ENCODE peak calls at places on chromosome 18, in five cellular contexts. One of them, this sample, is unnamed.

GRCh38 chr18:2984703-2985261 is 28.2 kb downstream of the LPIN2 start:
- DNase-seq in IMR-90: no peak
- DNase-seq in cardiac muscle cell: no peak
- DNase-seq in B cell: no peak
- DNase-seq in nephron progenitor cell: no peak
- DNase-seq in this sample: no peak

GRCh38 chr18:26549103-26549485 is 741 bp upstream of the KCTD1 start:
- DNase-seq in nephron progenitor cell: peak
- DNase-seq in B cell: no peak
- DNase-seq in IMR-90: peak
- DNase-seq in cardiac muscle cell: peak
- DNase-seq in this sample: peak

GRCh38 chr18:5142131-5142530 is 54.9 kb downstream of the AKAIN1 start:
- DNase-seq in cardiac muscle cell: no peak
- DNase-seq in nephron progenitor cell: no peak
- DNase-seq in IMR-90: no peak
- DNase-seq in B cell: no peak
- DNase-seq in this sample: no peak

GRCh38 chr18:48529796-48530195 is 9.0 kb upstream of the CTIF start:
- DNase-seq in B cell: no peak
- DNase-seq in cardiac muscle cell: peak
- DNase-seq in IMR-90: peak
- DNase-seq in nephron progenitor cell: no peak
- DNase-seq in this sample: peak

GRCh38 chr18:21109936-21110666 is 1.5 kb downstream of the ROCK1 start:
- DNase-seq in nephron progenitor cell: no peak
- DNase-seq in cardiac muscle cell: no peak
- DNase-seq in IMR-90: peak
- DNase-seq in B cell: no peak
- DNase-seq in this sample: no peak

GRCh38 chr18:14124689-14125088 is 7.5 kb downstream of the ZNF519 start:
- DNase-seq in cardiac muscle cell: no peak
- DNase-seq in B cell: no peak
- DNase-seq in nephron progenitor cell: no peak
- DNase-seq in IMR-90: no peak
- DNase-seq in this sample: no peak

GRCh38 chr18:76460482-76460881 is 34.6 kb downstream of the ZNF516 start:
- DNase-seq in cardiac muscle cell: peak
- DNase-seq in IMR-90: peak
- DNase-seq in B cell: no peak
- DNase-seq in nephron progenitor cell: no peak
- DNase-seq in this sample: peak

GRCh38 chr18:58297198-58297597 is 253.2 kb downstream of the NEDD4L start:
- DNase-seq in nephron progenitor cell: no peak
- DNase-seq in B cell: no peak
- DNase-seq in cardiac muscle cell: peak
- DNase-seq in IMR-90: peak
- DNase-seq in this sample: no peak

GRCh38 chr18:11323359-11323819 is 174.0 kb upstream of the PIEZO2 start:
- DNase-seq in cardiac muscle cell: peak
- DNase-seq in B cell: no peak
- DNase-seq in IMR-90: peak
- DNase-seq in nephron progenitor cell: no peak
- DNase-seq in this sample: peak

GRCh38 chr18:63161728-63162195 is 157.8 kb downstream of the BCL2 start:
- DNase-seq in IMR-90: peak
- DNase-seq in nephron progenitor cell: no peak
- DNase-seq in B cell: no peak
- DNase-seq in cardiac muscle cell: peak
- DNase-seq in this sample: peak

GRCh38 chr18:76489081-76489480 is 6.0 kb downstream of the ZNF516 start:
- DNase-seq in IMR-90: peak
- DNase-seq in B cell: no peak
- DNase-seq in nephron progenitor cell: no peak
- DNase-seq in cardiac muscle cell: no peak
- DNase-seq in this sample: no peak

GRCh38 chr18:62187543-62188378 is 706 bp downstream of the RELCH start:
- DNase-seq in IMR-90: peak
- DNase-seq in B cell: no peak
- DNase-seq in nephron progenitor cell: peak
- DNase-seq in cardiac muscle cell: peak
- DNase-seq in this sample: peak

GRCh38 chr18:47075098-47075883 is 39.9 kb upstream of the ELOA2 start:
- DNase-seq in IMR-90: no peak
- DNase-seq in cardiac muscle cell: peak
- DNase-seq in B cell: no peak
- DNase-seq in nephron progenitor cell: peak
- DNase-seq in this sample: peak

GRCh38 chr18:61322265-61322873 is 10.9 kb upstream of the CDH20 start:
- DNase-seq in B cell: peak
- DNase-seq in cardiac muscle cell: peak
- DNase-seq in nephron progenitor cell: peak
- DNase-seq in IMR-90: peak
- DNase-seq in this sample: peak

GRCh38 chr18:58858591-58859468 is 5.8 kb upstream of the ZNF532 start:
- DNase-seq in B cell: no peak
- DNase-seq in cardiac muscle cell: peak
- DNase-seq in nephron progenitor cell: no peak
- DNase-seq in IMR-90: no peak
- DNase-seq in this sample: peak

GRCh38 chr18:10453885-10454772 is at the start of gene APCDD1:
- DNase-seq in IMR-90: no peak
- DNase-seq in cardiac muscle cell: peak
- DNase-seq in B cell: peak
- DNase-seq in nephron progenitor cell: peak
- DNase-seq in this sample: no peak

GRCh38 chr18:51107594-51108305 is 77.7 kb downstream of the SMAD4 start:
- DNase-seq in cardiac muscle cell: no peak
- DNase-seq in B cell: no peak
- DNase-seq in nephron progenitor cell: no peak
- DNase-seq in IMR-90: peak
- DNase-seq in this sample: no peak

GRCh38 chr18:48934708-48935432 is 15.9 kb downstream of the SMAD7 start:
- DNase-seq in B cell: no peak
- DNase-seq in nephron progenitor cell: no peak
- DNase-seq in cardiac muscle cell: peak
- DNase-seq in IMR-90: no peak
- DNase-seq in this sample: no peak

GRCh38 chr18:2091937-2092336 is 479.4 kb downstream of the METTL4 start:
- DNase-seq in B cell: no peak
- DNase-seq in nephron progenitor cell: no peak
- DNase-seq in IMR-90: no peak
- DNase-seq in cardiac muscle cell: no peak
- DNase-seq in this sample: no peak

GRCh38 chr18:62331581-62332436 is 6.7 kb downstream of the TNFRSF11A start:
- DNase-seq in B cell: no peak
- DNase-seq in nephron progenitor cell: no peak
- DNase-seq in cardiac muscle cell: peak
- DNase-seq in IMR-90: peak
- DNase-seq in this sample: no peak

GRCh38 chr18:12737243-12737902 is 34.5 kb downstream of the PSMG2 start:
- DNase-seq in cardiac muscle cell: no peak
- DNase-seq in IMR-90: no peak
- DNase-seq in B cell: no peak
- DNase-seq in nephron progenitor cell: no peak
- DNase-seq in this sample: no peak
- TF ChIP-seq CTCF in cardiac muscle cell: no peak
- TF ChIP-seq CTCF in IMR-90: no peak
- TF ChIP-seq CTCF in B cell: no peak
- TF ChIP-seq CTCF in nephron progenitor cell: no peak
- TF ChIP-seq CTCF in this sample: no peak

GRCh38 chr18:75130591-75131274 is 78.2 kb downstream of the PTGR3 start:
- DNase-seq in IMR-90: peak
- DNase-seq in cardiac muscle cell: peak
- DNase-seq in B cell: no peak
- DNase-seq in nephron progenitor cell: no peak
- DNase-seq in this sample: no peak
- TF ChIP-seq CTCF in IMR-90: peak
- TF ChIP-seq CTCF in cardiac muscle cell: peak
- TF ChIP-seq CTCF in B cell: no peak
- TF ChIP-seq CTCF in nephron progenitor cell: no peak
- TF ChIP-seq CTCF in this sample: peak

DNA sequence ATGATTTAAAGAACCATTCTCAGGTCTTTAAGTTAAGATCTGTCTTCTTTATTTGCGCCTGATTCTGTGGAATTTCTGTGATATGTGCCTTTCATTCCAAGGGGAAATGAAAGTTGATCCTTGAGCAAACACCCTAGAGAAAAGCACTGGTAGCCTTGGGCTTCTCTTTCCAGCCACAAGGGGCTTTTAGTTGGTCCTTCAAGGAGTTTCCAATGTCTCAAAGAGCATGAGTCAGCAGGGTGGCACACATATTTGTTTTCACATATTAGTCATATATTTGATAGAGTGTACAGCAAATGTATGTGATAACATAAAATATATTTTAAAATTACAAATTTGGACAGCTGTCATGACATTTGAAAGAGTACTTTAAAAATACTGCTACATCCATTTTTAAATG is 339.5 kb downstream of the TXNL1 start:
- DNase-seq in B cell: no peak
- DNase-seq in nephron progenitor cell: no peak
- DNase-seq in cardiac muscle cell: peak
- DNase-seq in IMR-90: peak
- DNase-seq in this sample: peak
- TF ChIP-seq CTCF in B cell: no peak
- TF ChIP-seq CTCF in nephron progenitor cell: no peak
- TF ChIP-seq CTCF in cardiac muscle cell: peak
- TF ChIP-seq CTCF in IMR-90: peak
- TF ChIP-seq CTCF in this sample: peak

DNA sequence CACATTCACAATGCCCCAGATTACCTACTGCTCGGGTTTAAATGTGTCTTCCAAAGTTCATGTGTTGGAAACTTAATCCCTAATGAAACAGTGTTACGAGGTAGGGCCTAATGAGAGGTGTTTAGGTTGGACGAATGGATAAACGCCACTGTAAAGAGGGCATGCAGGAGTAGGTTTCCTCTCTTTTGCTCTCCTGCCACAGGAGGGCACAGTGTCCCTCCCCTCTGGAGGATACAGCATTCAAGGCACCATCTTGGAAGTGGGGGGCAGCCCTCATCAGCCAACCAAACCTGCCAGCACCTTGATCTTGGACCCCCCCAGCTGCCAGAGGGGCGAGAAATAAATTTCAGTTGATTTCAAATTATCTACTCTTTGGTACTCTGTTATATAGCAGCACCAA is 103.5 kb downstream of the TSHZ1 start:
- DNase-seq in cardiac muscle cell: no peak
- DNase-seq in B cell: no peak
- DNase-seq in IMR-90: no peak
- DNase-seq in nephron progenitor cell: no peak
- DNase-seq in this sample: no peak
- TF ChIP-seq CTCF in cardiac muscle cell: no peak
- TF ChIP-seq CTCF in B cell: no peak
- TF ChIP-seq CTCF in IMR-90: peak
- TF ChIP-seq CTCF in nephron progenitor cell: no peak
- TF ChIP-seq CTCF in this sample: no peak

DNA sequence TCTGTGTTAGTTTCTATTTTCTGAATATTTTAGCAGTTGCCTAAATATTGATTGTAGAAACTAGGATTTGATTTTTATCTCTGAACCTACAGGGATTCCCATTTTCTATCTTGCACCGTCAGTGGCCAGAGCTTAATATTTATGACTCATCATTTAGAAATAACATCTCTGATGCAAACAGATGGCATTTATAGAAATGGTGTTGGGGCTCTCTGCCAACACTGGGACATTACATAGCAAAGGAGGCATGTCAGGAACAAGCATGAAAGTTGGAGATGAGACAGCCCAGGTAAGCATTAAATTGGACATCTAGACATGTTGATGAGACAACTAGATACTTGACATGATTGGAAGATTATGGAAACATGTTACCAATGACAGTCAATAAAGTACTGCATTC is 165.3 kb upstream of the SYT4 start:
- DNase-seq in B cell: no peak
- DNase-seq in nephron progenitor cell: no peak
- DNase-seq in IMR-90: no peak
- DNase-seq in cardiac muscle cell: no peak
- DNase-seq in this sample: no peak
- TF ChIP-seq CTCF in B cell: no peak
- TF ChIP-seq CTCF in nephron progenitor cell: no peak
- TF ChIP-seq CTCF in IMR-90: no peak
- TF ChIP-seq CTCF in cardiac muscle cell: no peak
- TF ChIP-seq CTCF in this sample: no peak

GRCh38 chr18:55093808-55094207 is 134.5 kb upstream of the CCDC68 start:
- DNase-seq in nephron progenitor cell: no peak
- DNase-seq in cardiac muscle cell: no peak
- DNase-seq in IMR-90: no peak
- DNase-seq in B cell: no peak
- DNase-seq in this sample: no peak
- TF ChIP-seq CTCF in nephron progenitor cell: no peak
- TF ChIP-seq CTCF in cardiac muscle cell: no peak
- TF ChIP-seq CTCF in IMR-90: no peak
- TF ChIP-seq CTCF in B cell: no peak
- TF ChIP-seq CTCF in this sample: no peak